ENCODE peak calls at places on chromosomes 2 and 18, in four cellular contexts. S is K562, P is H1, G is GM12878. W is an unnamed sample.

GRCh38 chr18:73739098-73739497 is 408.5 kb downstream of the FBXO15 start:
- DNase-seq in G (no peak), S (no peak), P (no peak), W (no peak)

GRCh38 chr2:149313512-149313972 is 16.8 kb upstream of the LYPD6 start:
- DNase-seq in G (peak), P (peak), S (peak), W (peak)

GRCh38 chr2:239566995-239567580 is 166.3 kb upstream of the HDAC4 start:
- DNase-seq in P (no peak), G (no peak), S (no peak), W (no peak)

GRCh38 chr18:26863122-26863879 is 2.2 kb downstream of the AQP4 start:
- DNase-seq in S (no peak), P (peak), G (no peak), W (peak)

GRCh38 chr2:142880275-142880674 is 2.8 kb downstream of the KYNU start:
- DNase-seq in P (no peak), G (no peak), S (no peak), W (no peak)

GRCh38 chr2:33425156-33425555 is 51.3 kb upstream of the RASGRP3 start:
- DNase-seq in S (no peak), G (no peak), P (no peak), W (no peak)

GRCh38 chr2:203891474-203891873 is 23.9 kb downstream of the CTLA4 start:
- DNase-seq in P (no peak), G (no peak), S (no peak), W (no peak)

GRCh38 chr2:218569661-218570500 is 1.2 kb downstream of the CNOT9 start:
- DNase-seq in S (peak), P (no peak), G (no peak), W (peak)

GRCh38 chr2:149894226-149894625 is 306.7 kb upstream of the MMADHC start:
- DNase-seq in G (no peak), S (no peak), P (no peak), W (no peak)

GRCh38 chr18:36811430-36811829 is 17.4 kb downstream of the TPGS2 start:
- DNase-seq in G (no peak), S (no peak), P (no peak), W (no peak)

GRCh38 chr2:240151477-240152031 is 11.1 kb upstream of the OTOS start:
- DNase-seq in S (no peak), P (no peak), G (no peak), W (no peak)

GRCh38 chr2:220787251-220787650 is 784.9 kb downstream of the EPHA4 start:
- DNase-seq in G (no peak), S (no peak), P (no peak), W (no peak)

GRCh38 chr2:104769096-104769495 is 84.8 kb upstream of the POU3F3 start:
- DNase-seq in P (no peak), S (no peak), G (no peak), W (no peak)

GRCh38 chr18:78780719-78781600 is 198.7 kb upstream of the SALL3 start:
- DNase-seq in P (no peak), S (no peak), G (no peak), W (no peak)

GRCh38 chr18:63339920-63340484 is 20.4 kb upstream of the BCL2 start:
- DNase-seq in P (peak), G (no peak), S (peak), W (peak)

GRCh38 chr2:220374282-220374681 is 746.9 kb downstream of the SLC4A3 start:
- DNase-seq in P (no peak), G (no peak), S (no peak), W (no peak)

GRCh38 chr2:85936421-85937068 is 47.8 kb upstream of the ST3GAL5 start:
- DNase-seq in S (no peak), P (no peak), G (no peak), W (no peak)

GRCh38 chr2:207239222-207239674 is 73.5 kb upstream of the KLF7 start:
- DNase-seq in S (peak), G (no peak), P (no peak), W (no peak)

GRCh38 chr2:15449542-15450236 is 111.4 kb downstream of the NBAS start:
- DNase-seq in G (no peak), P (no peak), S (peak), W (no peak)

GRCh38 chr2:228348653-228349052 is 167.2 kb upstream of the SPHKAP start:
- DNase-seq in G (no peak), P (no peak), S (no peak), W (no peak)
- TF ChIP-seq NRF1 in G (no peak), P (no peak), S (no peak), W (no peak)

GRCh38 chr18:21112140-21112473 is 494 bp upstream of the ROCK1 start:
- DNase-seq in S (no peak), G (no peak), P (no peak), W (no peak)

GRCh38 chr18:21112543-21113105 is 1.0 kb upstream of the ROCK1 start:
- DNase-seq in G (no peak), P (no peak), S (no peak), W (peak)

GRCh38 chr18:21111351-21112139 is at the start of gene ROCK1:
- DNase-seq in G (peak), P (peak), S (peak), W (peak)

GRCh38 chr18:21109936-21110666 is 1.5 kb downstream of the ROCK1 start:
- DNase-seq in G (no peak), P (no peak), S (no peak), W (no peak)

DNA sequence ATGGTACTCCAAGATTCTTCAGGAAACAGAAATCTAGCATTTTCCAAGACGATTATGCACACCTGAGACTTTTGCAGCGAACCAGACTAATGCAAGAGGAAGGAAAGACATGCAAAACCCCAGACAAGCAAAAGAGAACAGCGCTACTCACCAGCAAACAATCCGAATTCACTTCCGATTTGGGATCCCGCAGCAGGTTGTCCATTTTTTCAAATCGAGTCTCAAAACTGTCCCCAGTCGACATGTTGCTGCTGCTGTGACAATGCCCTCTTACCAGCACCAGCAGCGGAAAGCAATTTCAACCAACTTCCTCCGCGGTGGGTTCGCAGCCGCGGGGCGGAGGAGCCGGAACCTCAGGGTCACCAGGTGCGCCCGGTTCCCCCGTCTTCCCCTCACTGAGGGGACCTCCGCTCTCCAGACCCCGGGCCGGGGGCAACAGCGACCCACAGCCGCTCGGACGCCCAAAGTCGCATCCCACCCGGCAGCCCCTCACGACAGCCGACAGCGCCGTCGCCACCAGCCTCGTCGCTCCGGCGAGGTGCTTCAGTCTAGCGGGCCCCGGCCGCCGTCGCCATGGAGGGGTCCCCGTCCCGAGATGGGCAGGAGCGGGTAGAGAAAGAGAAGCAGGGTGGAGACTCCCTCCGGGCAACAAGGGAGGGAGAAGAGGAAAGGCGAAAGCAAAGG is 804 bp downstream of the ROCK1 start:
- DNase-seq in G (no peak), S (peak), P (peak), W (peak)
- TF ChIP-seq NRF1 in G (no peak), S (no peak), P (no peak), W (no peak)

GRCh38 chr2:158782126-158782525 is 13.0 kb upstream of the DAPL1 start:
- DNase-seq in G (no peak), S (no peak), P (no peak), W (no peak)
- TF ChIP-seq NRF1 in G (no peak), S (no peak), P (no peak), W (no peak)

GRCh38 chr2:196594158-196594557 is 45.4 kb upstream of the CCDC150 start:
- DNase-seq in G (no peak), S (no peak), P (no peak), W (no peak)

GRCh38 chr2:196591621-196592022 is 47.9 kb upstream of the CCDC150 start:
- DNase-seq in G (no peak), P (no peak), S (no peak), W (peak)

GRCh38 chr2:196592912-196593881 is 46.3 kb upstream of the CCDC150 start:
- DNase-seq in G (no peak), S (peak), P (peak), W (peak)

GRCh38 chr2:196591004-196591403 is 48.5 kb upstream of the CCDC150 start:
- DNase-seq in S (no peak), G (no peak), P (no peak), W (no peak)

DNA sequence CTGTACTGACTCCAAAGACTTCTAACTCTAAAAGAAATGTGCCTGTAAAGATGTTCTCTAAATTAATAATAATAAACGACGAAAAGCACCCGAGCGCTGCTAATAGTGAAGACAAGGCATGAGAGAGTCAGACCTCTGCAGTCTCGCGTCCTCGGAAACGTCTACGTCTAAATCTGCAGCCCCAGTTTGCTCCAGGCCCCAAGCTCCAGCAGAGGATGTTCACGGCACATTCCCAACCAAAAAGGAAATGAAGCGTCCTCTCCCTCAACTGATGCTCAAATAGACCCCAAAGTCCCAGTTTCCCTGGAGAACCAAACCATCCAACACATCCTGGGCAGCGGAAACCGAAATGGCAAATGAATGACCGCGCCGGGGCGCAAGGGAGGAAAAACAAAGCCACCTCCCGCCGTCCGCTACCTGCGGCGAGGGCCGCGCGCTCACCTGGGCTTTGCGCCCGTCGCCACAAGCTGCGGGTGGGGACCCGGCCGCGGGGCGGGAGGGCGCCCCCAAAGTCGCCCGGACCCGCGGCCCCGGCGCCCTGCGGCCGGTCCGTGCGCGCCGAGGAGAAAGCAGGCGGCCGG is 47.1 kb upstream of the CCDC150 start:
- DNase-seq in P (no peak), S (no peak), G (no peak), W (no peak)
- TF ChIP-seq NRF1 in P (no peak), S (no peak), G (no peak), W (no peak)

DNA sequence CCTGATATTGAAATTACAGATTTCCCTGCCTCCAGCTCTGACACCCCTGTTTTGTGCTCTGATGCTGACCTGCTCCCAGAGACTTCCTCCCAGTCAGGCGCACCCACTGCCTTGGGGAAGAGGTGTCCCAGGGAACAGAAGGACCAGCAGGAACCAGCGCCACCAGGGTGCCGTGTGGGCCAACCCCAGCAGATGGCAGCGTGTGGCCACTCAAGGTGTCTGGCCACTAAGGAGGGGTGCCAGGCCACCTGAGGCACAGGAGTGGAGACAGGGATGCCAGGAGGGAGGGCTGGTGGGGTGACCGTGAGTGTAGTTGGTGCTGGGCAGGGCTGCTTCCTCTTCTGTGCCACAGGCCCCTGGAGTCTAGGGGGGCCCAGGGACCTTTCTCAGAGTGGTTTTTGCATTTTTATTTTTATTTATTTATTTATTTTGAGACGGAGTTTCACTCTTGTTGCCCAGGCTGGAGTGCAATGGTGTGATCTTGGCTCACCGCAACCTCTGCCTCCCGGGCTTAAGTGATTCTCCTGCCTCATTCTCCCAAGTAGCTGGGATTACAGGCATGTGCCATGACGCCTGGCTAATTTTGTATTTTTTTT is 56.0 kb downstream of the TEX44 start:
- DNase-seq in P (peak), G (no peak), S (no peak), W (peak)
- TF ChIP-seq NRF1 in P (no peak), G (no peak), S (no peak), W (no peak)

DNA sequence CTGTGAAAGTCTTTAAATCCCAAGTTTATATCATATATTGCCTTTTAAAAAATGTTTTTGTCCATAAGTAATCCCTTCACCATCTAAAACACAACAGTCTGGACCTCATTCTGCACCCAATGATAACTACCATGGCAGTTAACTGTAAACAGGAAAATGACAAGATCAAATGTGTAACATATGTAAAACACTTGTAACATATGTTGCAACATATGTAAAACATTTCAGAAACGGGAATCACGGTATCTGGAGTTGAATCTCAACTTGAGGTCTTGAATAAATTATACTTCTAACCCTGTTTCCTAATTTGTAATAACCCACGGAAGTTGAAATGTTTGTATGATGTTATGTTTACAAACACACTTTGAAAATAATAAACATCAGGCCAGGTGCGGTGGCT is 6.2 kb downstream of the LRPPRC start:
- DNase-seq in G (no peak), S (no peak), P (no peak), W (no peak)
- TF ChIP-seq NRF1 in G (no peak), S (no peak), P (no peak), W (no peak)